ENCODE peak calls at places on chromosome 14, in five cellular contexts. N, D, K, C and H are unnamed samples.

GRCh38 chr14:53890611-53891091 is 66.0 kb downstream of the BMP4 start:
- DNase-seq in N (no peak), D (peak), K (no peak), C (no peak), H (no peak)

GRCh38 chr14:85313801-85314207 is 216.1 kb upstream of the FLRT2 start:
- DNase-seq in N (no peak), D (no peak), K (no peak), C (no peak), H (no peak)

GRCh38 chr14:41548666-41549065 is 58.0 kb upstream of the LRFN5 start:
- DNase-seq in N (no peak), D (no peak), K (no peak), C (no peak), H (no peak)

GRCh38 chr14:70018713-70019201 is 139.5 kb downstream of the SMOC1 start:
- DNase-seq in N (no peak), D (peak), K (no peak), C (peak), H (no peak)

GRCh38 chr14:54490448-54490805 is 1.6 kb upstream of the GMFB start:
- DNase-seq in N (no peak), D (no peak), K (no peak), C (no peak), H (no peak)

GRCh38 chr14:100119251-100119650 is 40.2 kb downstream of the DEGS2 start:
- DNase-seq in N (no peak), D (no peak), K (no peak), C (no peak), H (no peak)

GRCh38 chr14:106776395-106776983 is 1250.1 kb downstream of the TMEM121 start:
- DNase-seq in N (no peak), D (no peak), K (no peak), C (peak), H (no peak)

GRCh38 chr14:93733646-93734045 is 54.6 kb downstream of the PRIMA1 start:
- DNase-seq in N (no peak), D (no peak), K (no peak), C (no peak), H (no peak)

GRCh38 chr14:37246427-37246829 is 48.7 kb downstream of the MIPOL1 start:
- DNase-seq in N (no peak), D (peak), K (peak), C (peak), H (no peak)

GRCh38 chr14:51490205-51490604 is 161.5 kb upstream of the FRMD6 start:
- DNase-seq in N (no peak), D (no peak), K (no peak), C (no peak), H (no peak)

GRCh38 chr14:75979641-75980422 is 2.0 kb downstream of the TGFB3 start:
- DNase-seq in N (no peak), D (no peak), K (no peak), C (no peak), H (no peak)

GRCh38 chr14:85535916-85536834 is 6.2 kb downstream of the FLRT2 start:
- DNase-seq in N (no peak), D (no peak), K (no peak), C (no peak), H (no peak)

GRCh38 chr14:99029150-99029915 is 242.7 kb downstream of the BCL11B start:
- DNase-seq in N (no peak), D (no peak), K (no peak), C (no peak), H (no peak)

GRCh38 chr14:53458368-53458814 is 305.3 kb upstream of the DDHD1 start:
- DNase-seq in N (no peak), D (no peak), K (no peak), C (no peak), H (no peak)

GRCh38 chr14:102510616-102511520 is 1.3 kb upstream of the ANKRD9 start:
- DNase-seq in N (no peak), D (no peak), K (peak), C (no peak), H (no peak)

GRCh38 chr14:93538411-93538810 is 107.7 kb downstream of the UNC79 start:
- DNase-seq in N (no peak), D (peak), K (peak), C (no peak), H (no peak)

GRCh38 chr14:59912443-59912842 is 7.5 kb upstream of the LRRC9 start:
- DNase-seq in N (no peak), D (no peak), K (no peak), C (no peak), H (no peak)

GRCh38 chr14:36717363-36717762 is 55.7 kb downstream of the PAX9 start:
- DNase-seq in N (no peak), D (no peak), K (no peak), C (no peak), H (no peak)

GRCh38 chr14:95190857-95191256 is 33.5 kb upstream of the DICER1 start:
- DNase-seq in N (no peak), D (no peak), K (no peak), C (no peak), H (no peak)

GRCh38 chr14:95258754-95259593 is 60.7 kb downstream of the CLMN start:
- DNase-seq in N (no peak), D (no peak), K (no peak), C (no peak), H (no peak)

GRCh38 chr14:105890474-105891220 is 364.3 kb downstream of the TMEM121 start:
- DNase-seq in N (peak), D (no peak), K (no peak), C (no peak), H (no peak)

GRCh38 chr14:26594756-26595545 is 2.9 kb downstream of the NOVA1 start:
- DNase-seq in N (no peak), D (no peak), K (no peak), C (no peak), H (no peak)

DNA sequence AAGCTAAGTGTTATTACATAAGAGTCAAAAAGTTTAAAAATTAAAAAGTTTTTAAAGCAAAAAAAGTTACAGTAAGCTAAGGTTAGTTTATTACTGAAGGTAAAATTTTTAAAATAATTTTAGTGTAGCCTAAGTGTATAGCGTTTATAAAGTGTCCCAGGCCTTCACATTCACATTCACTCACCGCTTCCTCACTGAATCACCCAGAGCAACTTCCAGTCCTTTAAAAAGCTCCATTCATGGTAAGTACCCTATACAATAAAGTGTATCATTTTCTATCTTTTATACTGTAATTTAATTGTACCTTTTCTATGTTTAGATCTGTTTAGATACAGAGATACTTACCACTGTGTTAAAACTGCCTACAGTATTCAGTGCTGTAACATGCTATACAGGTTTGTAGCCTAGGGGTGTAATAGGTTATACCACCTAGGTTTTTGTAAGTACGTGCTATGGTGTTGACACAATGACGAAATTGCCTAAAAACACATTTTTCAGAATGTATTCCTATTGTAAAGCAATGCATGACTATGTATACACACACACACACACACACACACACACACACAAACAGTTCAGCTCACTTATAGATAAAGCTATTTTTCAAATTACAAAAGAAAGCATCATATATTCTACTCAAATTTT is 3.7 kb downstream of the CLEC14A start:
- DNase-seq in N (no peak), D (no peak), K (no peak), C (no peak), H (no peak)
- H3K4me3 ChIP-seq in N (peak), D (no peak), K (no peak), C (no peak), H (no peak)

DNA sequence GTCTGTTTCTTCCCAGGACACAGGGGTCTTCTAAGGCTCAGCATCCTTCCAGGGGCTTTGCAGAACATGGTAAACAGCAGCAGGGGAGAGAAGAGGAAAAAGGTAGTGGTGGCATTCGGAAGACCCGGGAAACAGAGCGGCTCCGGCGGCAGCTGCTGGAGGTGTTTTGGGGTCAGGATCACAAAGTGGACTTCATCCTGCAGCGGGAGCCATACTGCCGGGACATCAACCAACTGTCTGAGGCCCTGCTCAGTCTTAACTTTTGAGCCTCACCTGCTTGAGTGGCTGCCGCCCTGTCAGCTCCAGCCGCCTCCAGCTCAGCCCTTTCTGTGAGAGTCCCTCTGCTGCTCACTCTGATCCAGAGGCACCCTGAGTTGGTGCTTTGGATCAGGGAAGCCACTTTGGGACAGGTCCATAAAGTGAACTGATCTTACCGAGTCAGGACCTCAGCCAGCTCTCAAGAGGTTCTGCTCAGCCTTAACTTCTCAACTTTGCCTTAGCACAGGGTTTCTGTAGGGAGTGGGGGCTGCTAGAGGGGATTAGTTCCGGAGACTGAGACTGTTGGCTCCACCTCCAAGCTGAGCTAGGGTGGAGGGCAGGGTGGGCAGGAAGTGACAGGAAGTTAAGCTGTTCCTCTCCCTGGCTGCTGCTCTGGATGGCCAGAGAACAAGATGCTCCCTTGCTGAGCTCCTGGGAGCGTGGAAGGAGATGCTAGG is 5.4 kb downstream of the SDR39U1 start:
- DNase-seq in N (no peak), D (no peak), K (peak), C (no peak), H (no peak)
- TF ChIP-seq CTCF in N (no peak), D (no peak), K (peak), C (no peak), H (no peak)

GRCh38 chr14:28773176-28773575 is 6.6 kb downstream of the FOXG1 start:
- DNase-seq in N (no peak), D (no peak), K (no peak), C (no peak), H (no peak)
- H3K4me3 ChIP-seq in N (no peak), D (peak), K (no peak), C (no peak), H (no peak)

DNA sequence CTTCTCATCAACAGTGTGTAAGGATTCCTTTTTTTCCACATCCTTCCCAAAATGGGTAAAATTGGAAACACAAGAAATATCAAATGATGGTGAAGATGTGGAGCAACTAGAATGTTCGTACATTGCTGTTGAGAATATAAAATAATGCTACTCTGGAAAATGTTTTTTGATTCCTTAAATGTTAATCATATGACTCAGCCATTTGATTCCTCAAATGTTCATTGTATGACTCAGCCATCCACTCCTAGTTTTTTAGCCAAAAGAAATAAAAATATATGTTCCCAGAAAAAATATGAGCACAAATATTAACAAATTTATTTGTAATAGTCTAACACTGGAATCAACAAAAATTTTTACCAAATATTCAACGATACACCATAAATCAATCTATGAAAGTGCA is 1108.6 kb downstream of the LRFN5 start:
- DNase-seq in N (no peak), D (no peak), K (no peak), C (no peak), H (no peak)
- TF ChIP-seq CTCF in N (no peak), D (no peak), K (no peak), C (no peak), H (no peak)

GRCh38 chr14:74932401-74932901 is 9.4 kb upstream of the RPS6KL1 start:
- DNase-seq in N (no peak), D (no peak), K (no peak), C (no peak), H (no peak)
- H3K4me3 ChIP-seq in N (no peak), D (no peak), K (no peak), C (no peak), H (no peak)

GRCh38 chr14:56552615-56553014 is 27.0 kb upstream of the TMEM260 start:
- DNase-seq in N (no peak), D (no peak), K (no peak), C (no peak), H (no peak)
- TF ChIP-seq CTCF in N (no peak), D (no peak), K (no peak), C (no peak), H (peak)

DNA sequence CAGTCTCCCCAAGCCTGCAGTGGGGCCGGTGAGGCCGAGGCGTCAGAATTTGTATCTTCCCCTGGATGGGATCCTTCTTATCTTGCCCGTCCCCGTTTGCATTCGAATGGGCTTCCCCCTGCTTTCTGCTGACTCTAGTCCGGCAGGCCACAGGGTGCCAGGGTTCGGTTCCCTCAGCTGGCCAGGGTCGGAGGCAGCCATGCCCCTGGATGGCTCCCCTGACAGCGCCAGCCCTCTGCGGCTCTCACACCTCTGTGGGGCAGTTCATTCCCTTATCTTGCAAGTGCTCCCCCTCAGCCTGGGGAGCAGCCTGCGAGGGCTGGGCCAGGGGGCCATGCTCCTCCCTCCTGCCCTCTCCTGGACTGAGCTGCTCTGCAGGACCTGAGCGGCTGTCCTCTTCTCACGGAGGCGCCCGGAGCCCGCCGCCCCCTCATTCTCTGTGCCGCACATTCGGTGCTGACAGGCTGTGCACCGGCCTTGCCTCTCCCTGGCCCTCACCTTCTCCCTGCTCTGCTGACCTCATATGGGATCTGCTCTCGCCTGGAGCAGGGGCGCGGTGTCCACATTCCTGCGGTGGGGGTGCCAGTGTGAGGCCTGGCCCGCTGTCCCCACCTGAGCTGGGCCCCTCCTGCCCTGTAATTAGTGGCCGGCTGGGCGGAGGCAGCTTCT is 32.8 kb downstream of the KIF26A start:
- DNase-seq in N (peak), D (no peak), K (no peak), C (no peak), H (no peak)
- H3K4me3 ChIP-seq in N (peak), D (no peak), K (no peak), C (no peak), H (no peak)